ENCODE peak calls at places on chromosomes 11 and 22, in seven cellular contexts. Y, H, T, K, A, X and F are unnamed samples.

GRCh38 chr11:35763301-35763700 is 100.7 kb downstream of the TRIM44 start:
- DNase-seq in H (no peak), T (no peak), Y (no peak), A (no peak), K (no peak), X (no peak), F (no peak)

GRCh38 chr11:17391493-17392355 is 3.3 kb upstream of the KCNJ11 start:
- DNase-seq in A (no peak), T (no peak), Y (no peak), H (no peak), X (no peak), K (no peak), F (no peak)

GRCh38 chr11:130802567-130802966 is 113.7 kb downstream of the SNX19 start:
- DNase-seq in A (no peak), H (no peak), X (no peak), K (no peak), Y (no peak), T (no peak), F (no peak)

GRCh38 chr11:110148775-110149744 is 55.9 kb downstream of the ZC3H12C start:
- DNase-seq in K (no peak), T (no peak), Y (no peak), X (no peak), H (no peak), A (peak; percentile 4), F (peak; percentile 50)

GRCh38 chr22:49627217-49628181 is 200.2 kb downstream of the BRD1 start:
- DNase-seq in H (no peak), Y (no peak), A (no peak), T (no peak), X (peak; percentile 61), K (peak; percentile 58), F (peak; percentile 46)

GRCh38 chr11:45079075-45079444 is 67.4 kb upstream of the PRDM11 start:
- DNase-seq in T (no peak), Y (no peak), K (no peak), X (no peak), H (no peak), A (no peak), F (no peak)

GRCh38 chr11:45264839-45265515 is 21.2 kb downstream of the SYT13 start:
- DNase-seq in Y (no peak), X (no peak), T (peak; percentile 57), H (no peak), K (no peak), A (no peak), F (no peak)

GRCh38 chr22:48746789-48747425 is 1080.8 kb downstream of the BRD1 start:
- DNase-seq in Y (no peak), K (peak; percentile 66), H (no peak), X (no peak), A (no peak), T (no peak), F (no peak)

GRCh38 chr11:64250875-64251721 is at the start of gene PLCB3:
- DNase-seq in K (peak; percentile 92), T (peak; percentile 87), X (no peak), H (peak; percentile 61), Y (peak; percentile 52), A (peak; percentile 55), F (peak; percentile 53)

GRCh38 chr11:127000991-127001390 is 421 bp upstream of the KIRREL3 start:
- DNase-seq in Y (no peak), X (no peak), T (no peak), H (no peak), K (no peak), A (no peak), F (no peak)

GRCh38 chr11:111440416-111441205 is 61.5 kb upstream of the POU2AF1 start:
- DNase-seq in H (no peak), T (no peak), A (no peak), K (no peak), Y (no peak), X (no peak), F (no peak)

GRCh38 chr11:84019576-84020194 is 733.5 kb upstream of the CCDC90B start:
- DNase-seq in X (no peak), K (no peak), H (no peak), T (no peak), A (no peak), Y (no peak), F (peak; percentile 32)

GRCh38 chr11:79335681-79336080 is 105.1 kb downstream of the TENM4 start:
- DNase-seq in Y (no peak), K (no peak), T (no peak), X (no peak), A (no peak), H (no peak), F (peak; percentile 67)

GRCh38 chr11:59429924-59430516 is 3.8 kb upstream of the OR5A2 start:
- DNase-seq in Y (no peak), H (no peak), T (peak; percentile 72), K (no peak), X (no peak), A (peak; percentile 3), F (peak; percentile 77)

GRCh38 chr11:61834278-61835004 is 6.3 kb downstream of the FADS2 start:
- DNase-seq in X (peak; percentile 90), A (peak; percentile 85), H (peak; percentile 25), K (peak; percentile 78), Y (peak; percentile 51), T (peak; percentile 43), F (peak; percentile 92)

GRCh38 chr11:92314499-92314898 is 89.9 kb downstream of the FAT3 start:
- DNase-seq in X (peak; percentile 80), T (no peak), H (no peak), A (no peak), K (no peak), Y (no peak), F (no peak)

GRCh38 chr11:78212586-78213371 is 24.1 kb downstream of the USP35 start:
- DNase-seq in K (no peak), A (no peak), T (no peak), H (no peak), X (peak; percentile 74), Y (peak; percentile 9), F (no peak)

GRCh38 chr22:39699631-39700348 is 129.2 kb downstream of the CACNA1I start:
- DNase-seq in A (no peak), X (no peak), T (no peak), H (no peak), Y (no peak), K (no peak), F (no peak)

GRCh38 chr22:22848364-22848866 is 39.2 kb upstream of the IGLL5 start:
- DNase-seq in A (no peak), T (peak; percentile 87), K (peak; percentile 85), H (peak; percentile 51), Y (peak; percentile 58), X (no peak), F (peak; percentile 65)

GRCh38 chr22:24341657-24342056 is 71.0 kb downstream of the SPECC1L start:
- DNase-seq in H (no peak), Y (no peak), T (no peak), X (no peak), A (no peak), K (no peak), F (peak; percentile 48)

GRCh38 chr22:24337894-24338645 is 67.4 kb downstream of the SPECC1L start:
- DNase-seq in K (no peak), T (no peak), X (no peak), H (no peak), Y (no peak), A (no peak), F (no peak)

GRCh38 chr22:24335529-24335928 is 64.9 kb downstream of the SPECC1L start:
- DNase-seq in Y (no peak), H (no peak), A (no peak), X (no peak), K (no peak), T (no peak), F (no peak)

GRCh38 chr22:24338701-24339451 is 68.2 kb downstream of the SPECC1L start:
- DNase-seq in X (no peak), Y (no peak), H (no peak), T (peak; percentile 19), K (no peak), A (no peak), F (peak; percentile 44)

DNA sequence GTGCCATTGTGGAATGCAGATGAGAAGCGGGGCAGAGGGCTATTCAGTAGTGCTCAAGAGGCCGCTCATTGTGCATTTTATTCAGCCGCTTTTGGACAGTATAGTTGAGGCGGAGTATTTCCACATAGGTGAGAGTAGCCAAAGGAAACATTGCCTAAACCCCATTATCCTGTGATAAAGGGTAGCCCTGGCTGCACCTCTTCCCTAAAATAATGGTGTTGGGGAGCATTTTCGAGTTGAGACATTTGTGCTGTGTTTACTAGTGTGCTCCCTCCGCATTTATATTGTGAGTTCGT is 68.8 kb downstream of the SPECC1L start:
- DNase-seq in A (no peak), H (no peak), X (no peak), Y (no peak), K (no peak), T (no peak), F (no peak)
- H3K36me3 ChIP-seq in A (peaks cover 9% of the 10 kb centered on the region), H (peaks cover 50% of the 10 kb centered on the region), X (peaks cover 35% of the 10 kb centered on the region), Y (peaks cover 91% of the 10 kb centered on the region), K (peaks cover 100% of the 10 kb centered on the region), T (no peaks in the 10 kb centered on the region), F (peaks cover 1% of the 10 kb centered on the region)

GRCh38 chr11:34232810-34233209 is 125.0 kb downstream of the ABTB2 start:
- DNase-seq in H (no peak), A (no peak), K (no peak), T (no peak), X (no peak), Y (no peak), F (no peak)
- H3K36me3 ChIP-seq in H (no peaks in the 10 kb centered on the region), A (no peaks in the 10 kb centered on the region), K (no peaks in the 10 kb centered on the region), T (no peaks in the 10 kb centered on the region), X (no peaks in the 10 kb centered on the region), Y (no peaks in the 10 kb centered on the region), F (no peaks in the 10 kb centered on the region)

DNA sequence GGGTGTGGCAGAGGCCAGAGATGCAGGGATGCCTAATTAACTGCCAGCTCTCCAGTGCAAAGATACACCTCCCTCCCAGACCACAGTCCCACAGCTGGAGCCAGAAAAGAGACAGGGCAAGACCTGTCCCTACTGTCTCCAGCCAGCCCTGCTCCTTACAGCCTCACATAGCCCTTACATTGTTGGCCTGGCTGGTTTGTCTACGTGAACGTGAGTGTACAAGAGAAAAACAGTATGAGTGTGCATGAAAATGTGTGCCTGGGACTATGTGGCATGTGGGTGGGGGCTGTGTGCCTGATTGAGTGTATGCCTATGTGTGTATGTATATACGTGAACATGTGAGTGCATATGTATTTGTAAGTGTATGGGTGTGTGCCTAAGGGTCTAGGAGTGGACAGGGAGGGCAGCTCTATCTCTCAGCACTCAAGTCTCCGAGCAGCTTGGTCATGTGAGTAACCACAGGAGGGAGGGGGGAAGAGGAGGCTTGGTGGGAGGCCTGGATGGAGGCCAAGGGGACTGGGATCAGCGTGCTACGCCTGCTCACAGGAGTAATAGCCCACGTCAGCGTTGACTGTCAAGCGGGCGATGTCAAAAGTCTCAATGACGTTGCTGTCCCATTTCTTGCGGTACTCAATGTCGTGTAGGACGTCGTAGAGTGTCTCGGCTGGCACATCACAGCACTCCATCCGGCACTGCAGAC is 6.6 kb upstream of the ARAP1 start:
- DNase-seq in H (no peak), T (peak; percentile 69), Y (peak; percentile 45), X (no peak), A (no peak), K (no peak), F (no peak)
- H3K36me3 ChIP-seq in H (no peaks in the 10 kb centered on the region), T (no peaks in the 10 kb centered on the region), Y (peaks cover 14% of the 10 kb centered on the region), X (peaks cover 6% of the 10 kb centered on the region), A (peaks cover 2% of the 10 kb centered on the region), K (peaks cover 36% of the 10 kb centered on the region), F (no peaks in the 10 kb centered on the region)

DNA sequence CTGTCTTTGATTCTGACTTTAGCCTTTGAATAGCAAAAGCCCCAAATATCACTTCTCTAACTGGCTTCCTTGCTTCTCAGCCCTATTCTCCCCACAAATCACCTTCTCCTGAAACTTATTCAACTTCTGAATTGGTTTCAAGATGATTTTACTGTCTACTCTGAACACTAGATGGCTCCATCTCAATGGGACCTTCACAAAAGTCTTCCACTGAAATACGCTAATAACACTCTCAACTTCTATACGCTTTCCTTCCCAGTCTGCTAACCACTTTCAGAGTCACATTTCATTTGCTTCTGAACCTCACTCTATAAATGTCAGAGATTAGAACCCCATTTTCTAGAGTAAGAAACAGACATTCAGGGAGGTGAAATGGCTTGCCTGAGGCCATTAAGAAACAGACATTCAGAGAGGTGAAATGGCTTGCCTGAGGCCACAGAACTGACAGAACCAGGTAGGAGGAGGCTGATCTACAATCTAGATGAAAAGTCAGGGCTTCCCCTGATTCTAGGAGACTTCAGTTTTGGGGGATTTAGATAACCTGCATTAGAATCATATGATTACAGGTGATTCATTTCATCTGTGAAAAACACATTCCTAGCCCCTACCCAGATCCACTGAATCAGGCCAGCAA is 20.6 kb downstream of the MORC2 start:
- DNase-seq in K (no peak), H (no peak), T (peak; percentile 70), X (no peak), A (no peak), Y (no peak), F (peak; percentile 32)
- H3K36me3 ChIP-seq in K (peaks cover 100% of the 10 kb centered on the region), H (peaks cover 31% of the 10 kb centered on the region), T (peaks cover 3% of the 10 kb centered on the region), X (peaks cover 6% of the 10 kb centered on the region), A (peaks cover 11% of the 10 kb centered on the region), Y (peaks cover 94% of the 10 kb centered on the region), F (peaks cover 36% of the 10 kb centered on the region)